ENCODE peak calls at places on chromosomes 4 and X, in four cellular contexts. P is CD4-positive, alpha-beta memory T cell; X is breast epithelium; N is psoas muscle. A is an unnamed sample.

GRCh38 chr4:3700736-3701135 is 65.4 kb upstream of the ADRA2C start:
- DNase-seq in X (no peak), N (no peak), P (no peak), A (no peak)

GRCh38 chr4:69781458-69782418 is 21.3 kb upstream of the SULT1B1 start:
- DNase-seq in N (no peak), P (no peak), X (no peak), A (no peak)

GRCh38 chr4:188297873-188298272 is 158.6 kb downstream of the TRIML1 start:
- DNase-seq in P (no peak), X (no peak), N (no peak), A (no peak)

GRCh38 chr4:188109157-188109755 is at the start of gene TRIML2:
- DNase-seq in X (no peak), P (no peak), N (no peak), A (no peak)

GRCh38 chr4:147682755-147683154 is 1.2 kb downstream of the PRMT9 start:
- DNase-seq in N (no peak), X (no peak), P (no peak), A (no peak)

GRCh38 chrX:13938053-13938765 is 91.5 kb downstream of the GEMIN8 start:
- DNase-seq in P (no peak), N (peak; percentile 21), X (no peak), A (no peak)

GRCh38 chrX:15915959-15916703 is 61.5 kb upstream of the AP1S2 start:
- DNase-seq in P (no peak), X (no peak), N (no peak), A (no peak)

GRCh38 chrX:1558761-1559468 is 21.9 kb upstream of the P2RY8 start:
- DNase-seq in X (no peak), N (no peak), P (no peak), A (no peak)

GRCh38 chrX:27162496-27162895 is 300.6 kb downstream of the PPP4R3C start:
- DNase-seq in N (no peak), X (no peak), P (no peak), A (no peak)

GRCh38 chrX:110734894-110735541 is 60.6 kb downstream of the CHRDL1 start:
- DNase-seq in X (no peak), N (no peak), P (no peak), A (no peak)

GRCh38 chr4:88697588-88698329 is at the start of gene NAP1L5:
- DNase-seq in P (peak; percentile 86), X (no peak), N (peak; percentile 71), A (peak; percentile 67)

GRCh38 chrX:38717871-38718270 is 83.4 kb upstream of the MID1IP1 start:
- DNase-seq in P (no peak), X (no peak), N (no peak), A (no peak)

GRCh38 chrX:154304901-154305300 is 9.3 kb downstream of the TKTL1 start:
- DNase-seq in N (no peak), X (no peak), P (no peak), A (no peak)

GRCh38 chr4:3362431-3363287 is 69.8 kb downstream of the RGS12 start:
- DNase-seq in N (no peak), P (no peak), X (no peak), A (no peak)

GRCh38 chrX:149511081-149511480 is 6.0 kb upstream of the IDS start:
- DNase-seq in P (no peak), X (no peak), N (no peak), A (no peak)

GRCh38 chr4:140092094-140092820 is 61.7 kb downstream of the MAML3 start:
- DNase-seq in N (peak; percentile 27), X (peak; percentile 53), P (no peak), A (no peak)

GRCh38 chr4:122602277-122603142 is 18.4 kb downstream of the IL21 start:
- DNase-seq in N (no peak), P (peak; percentile 24), X (no peak), A (no peak)

GRCh38 chr4:45119376-45119775 is 393.0 kb upstream of the GNPDA2 start:
- DNase-seq in X (no peak), N (no peak), P (no peak), A (no peak)

GRCh38 chr4:111506706-111507105 is 638.5 kb upstream of the FAM241A start:
- DNase-seq in P (no peak), X (no peak), N (no peak), A (no peak)

GRCh38 chr4:19987746-19988145 is 264.0 kb upstream of the SLIT2 start:
- DNase-seq in N (no peak), X (no peak), P (no peak), A (no peak)

GRCh38 chrX:153984351-153985178 is 12.0 kb downstream of the TMEM187 start:
- DNase-seq in N (no peak), P (peak; percentile 47), X (no peak), A (no peak)

GRCh38 chr4:109434007-109434792 is 585 bp downstream of the SEC24B start:
- DNase-seq in X (no peak), P (peak; percentile 19), N (peak; percentile 51), A (peak; percentile 13)

GRCh38 chrX:44906041-44906440 is 33.1 kb downstream of the KDM6A start:
- DNase-seq in X (no peak), N (no peak), P (no peak), A (no peak)
- H3K9me3 ChIP-seq in X (no peaks in the 10 kb centered on the region), N (peaks cover 7% of the 10 kb centered on the region), P (no peaks in the 10 kb centered on the region), A (no peaks in the 10 kb centered on the region)

GRCh38 chrX:143701460-143701859 is 19.1 kb downstream of the SPANXN2 start:
- DNase-seq in X (no peak), N (no peak), P (no peak), A (no peak)
- H3K9me3 ChIP-seq in X (peaks cover 7% of the 10 kb centered on the region), N (no peaks in the 10 kb centered on the region), P (no peaks in the 10 kb centered on the region), A (no peaks in the 10 kb centered on the region)

GRCh38 chrX:82134378-82134777 is 932.5 kb downstream of the SH3BGRL start:
- DNase-seq in P (no peak), X (no peak), N (no peak), A (no peak)
- H3K9me3 ChIP-seq in P (no peaks in the 10 kb centered on the region), X (peaks cover 7% of the 10 kb centered on the region), N (no peaks in the 10 kb centered on the region), A (no peaks in the 10 kb centered on the region)

GRCh38 chrX:55777596-55777995 is 60.0 kb downstream of the RRAGB start:
- DNase-seq in N (no peak), X (no peak), P (no peak), A (no peak)
- H3K9me3 ChIP-seq in N (no peaks in the 10 kb centered on the region), X (no peaks in the 10 kb centered on the region), P (no peaks in the 10 kb centered on the region), A (no peaks in the 10 kb centered on the region)

GRCh38 chrX:44884944-44885343 is 12.0 kb downstream of the KDM6A start:
- DNase-seq in P (no peak), X (no peak), N (no peak), A (no peak)
- H3K9me3 ChIP-seq in P (no peaks in the 10 kb centered on the region), X (no peaks in the 10 kb centered on the region), N (no peaks in the 10 kb centered on the region), A (no peaks in the 10 kb centered on the region)

DNA sequence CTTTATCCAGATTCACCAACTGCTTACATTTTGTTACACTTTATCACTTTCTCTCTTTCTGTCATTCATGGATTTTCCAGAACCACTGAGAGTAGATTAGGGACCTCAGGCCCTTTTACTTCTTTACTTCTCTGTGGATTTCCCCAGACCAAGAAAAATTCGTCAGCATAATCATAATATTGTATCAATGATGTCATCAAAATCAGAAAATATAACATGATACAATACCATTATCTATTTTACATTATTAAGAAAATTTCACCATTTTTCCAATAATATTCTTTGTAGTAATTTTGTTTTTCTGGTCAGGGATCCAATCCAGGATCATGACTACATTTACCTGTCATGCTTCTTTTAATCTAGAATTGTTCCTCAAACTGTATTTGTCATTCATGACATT is 494.2 kb downstream of the IQCM start:
- DNase-seq in P (no peak), N (no peak), X (no peak), A (no peak)
- H3K9me3 ChIP-seq in P (no peaks in the 10 kb centered on the region), N (peaks cover 8% of the 10 kb centered on the region), X (no peaks in the 10 kb centered on the region), A (no peaks in the 10 kb centered on the region)

GRCh38 chrX:138487866-138488265 is 223.7 kb downstream of the FGF13 start:
- DNase-seq in N (no peak), X (no peak), P (no peak), A (no peak)
- H3K9me3 ChIP-seq in N (no peaks in the 10 kb centered on the region), X (no peaks in the 10 kb centered on the region), P (no peaks in the 10 kb centered on the region), A (no peaks in the 10 kb centered on the region)

DNA sequence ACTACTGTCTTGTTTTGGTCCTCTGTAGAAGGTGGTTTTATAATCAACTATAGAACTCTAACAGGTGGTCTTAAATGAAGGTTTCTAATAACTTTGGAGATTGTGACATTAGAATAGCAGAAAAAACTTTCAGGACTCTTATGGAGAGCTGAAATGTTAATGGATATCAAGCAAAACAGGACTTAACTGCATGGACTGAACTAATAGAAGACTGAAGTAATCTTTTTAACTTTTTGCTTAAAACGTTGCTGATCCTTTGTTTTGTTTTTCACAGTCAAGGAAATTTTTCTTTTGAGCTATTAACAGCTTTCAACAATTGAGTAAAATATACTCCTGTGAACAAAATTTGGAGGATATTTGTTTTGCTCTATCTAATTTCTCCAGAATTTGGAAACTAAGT is 17.2 kb downstream of the NXT2 start:
- DNase-seq in P (no peak), X (no peak), N (no peak), A (no peak)
- H3K9me3 ChIP-seq in P (no peaks in the 10 kb centered on the region), X (no peaks in the 10 kb centered on the region), N (no peaks in the 10 kb centered on the region), A (no peaks in the 10 kb centered on the region)

GRCh38 chrX:79096339-79096638 is 48.2 kb upstream of the GPR174 start:
- DNase-seq in X (no peak), N (no peak), P (peak; percentile 41), A (no peak)
- H3K9me3 ChIP-seq in X (no peaks in the 10 kb centered on the region), N (no peaks in the 10 kb centered on the region), P (no peaks in the 10 kb centered on the region), A (no peaks in the 10 kb centered on the region)